ENCODE peak calls at places on chromosomes 13 and 19, in nine cellular contexts. One of them, this sample, is unnamed.

GRCh38 chr13:67726979-67727378 is 496.8 kb upstream of the PCDH9 start:
- DNase-seq in lung microvascular endothelial cell: no peak
- DNase-seq in activated gamma-delta T cell: no peak
- DNase-seq in C1 segment of cervical spinal cord: no peak
- DNase-seq in heart left ventricle: no peak
- DNase-seq in mucosa of gallbladder: no peak
- DNase-seq in osteocyte: no peak
- DNase-seq in naive B cell: no peak
- DNase-seq in retinal pigment epithelial cell: no peak
- DNase-seq in this sample: no peak

GRCh38 chr13:21320642-21321034 is 138.5 kb downstream of the ZDHHC20 start:
- DNase-seq in naive B cell: no peak
- DNase-seq in osteocyte: peak
- DNase-seq in mucosa of gallbladder: no peak
- DNase-seq in C1 segment of cervical spinal cord: no peak
- DNase-seq in lung microvascular endothelial cell: no peak
- DNase-seq in retinal pigment epithelial cell: no peak
- DNase-seq in activated gamma-delta T cell: no peak
- DNase-seq in heart left ventricle: no peak
- DNase-seq in this sample: no peak

GRCh38 chr19:15919243-15919642 is 15.1 kb downstream of the CYP4F11 start:
- DNase-seq in activated gamma-delta T cell: no peak
- DNase-seq in retinal pigment epithelial cell: no peak
- DNase-seq in C1 segment of cervical spinal cord: no peak
- DNase-seq in mucosa of gallbladder: no peak
- DNase-seq in naive B cell: no peak
- DNase-seq in osteocyte: no peak
- DNase-seq in lung microvascular endothelial cell: no peak
- DNase-seq in heart left ventricle: no peak
- DNase-seq in this sample: no peak

GRCh38 chr19:44717603-44718002 is 18.7 kb downstream of the CEACAM16 start:
- DNase-seq in mucosa of gallbladder: no peak
- DNase-seq in osteocyte: no peak
- DNase-seq in retinal pigment epithelial cell: no peak
- DNase-seq in activated gamma-delta T cell: no peak
- DNase-seq in heart left ventricle: no peak
- DNase-seq in C1 segment of cervical spinal cord: no peak
- DNase-seq in lung microvascular endothelial cell: no peak
- DNase-seq in naive B cell: no peak
- DNase-seq in this sample: no peak

GRCh38 chr19:12720851-12721655 is 2.7 kb downstream of the TNPO2 start:
- DNase-seq in heart left ventricle: peak
- DNase-seq in activated gamma-delta T cell: no peak
- DNase-seq in retinal pigment epithelial cell: no peak
- DNase-seq in osteocyte: no peak
- DNase-seq in lung microvascular endothelial cell: peak
- DNase-seq in naive B cell: no peak
- DNase-seq in C1 segment of cervical spinal cord: no peak
- DNase-seq in mucosa of gallbladder: no peak
- DNase-seq in this sample: no peak

GRCh38 chr13:45068036-45069001 is 52.0 kb upstream of the GTF2F2 start:
- DNase-seq in heart left ventricle: no peak
- DNase-seq in mucosa of gallbladder: no peak
- DNase-seq in lung microvascular endothelial cell: no peak
- DNase-seq in osteocyte: no peak
- DNase-seq in retinal pigment epithelial cell: no peak
- DNase-seq in activated gamma-delta T cell: no peak
- DNase-seq in naive B cell: no peak
- DNase-seq in C1 segment of cervical spinal cord: no peak
- DNase-seq in this sample: no peak

GRCh38 chr13:43223206-43223605 is 199.8 kb downstream of the DNAJC15 start:
- DNase-seq in lung microvascular endothelial cell: no peak
- DNase-seq in naive B cell: no peak
- DNase-seq in osteocyte: no peak
- DNase-seq in C1 segment of cervical spinal cord: no peak
- DNase-seq in mucosa of gallbladder: no peak
- DNase-seq in activated gamma-delta T cell: no peak
- DNase-seq in retinal pigment epithelial cell: no peak
- DNase-seq in heart left ventricle: no peak
- DNase-seq in this sample: no peak

GRCh38 chr19:31347828-31348314 is 1.4 kb downstream of the TSHZ3 start:
- DNase-seq in mucosa of gallbladder: no peak
- DNase-seq in heart left ventricle: no peak
- DNase-seq in lung microvascular endothelial cell: no peak
- DNase-seq in retinal pigment epithelial cell: no peak
- DNase-seq in activated gamma-delta T cell: no peak
- DNase-seq in osteocyte: no peak
- DNase-seq in C1 segment of cervical spinal cord: no peak
- DNase-seq in naive B cell: no peak
- DNase-seq in this sample: no peak

GRCh38 chr13:29817604-29818378 is 32.6 kb downstream of the UBL3 start:
- DNase-seq in lung microvascular endothelial cell: peak
- DNase-seq in osteocyte: no peak
- DNase-seq in C1 segment of cervical spinal cord: no peak
- DNase-seq in activated gamma-delta T cell: no peak
- DNase-seq in heart left ventricle: no peak
- DNase-seq in retinal pigment epithelial cell: no peak
- DNase-seq in mucosa of gallbladder: no peak
- DNase-seq in naive B cell: peak
- DNase-seq in this sample: no peak

GRCh38 chr19:13132471-13133166 is 14.6 kb downstream of the NACC1 start:
- DNase-seq in lung microvascular endothelial cell: peak
- DNase-seq in naive B cell: no peak
- DNase-seq in heart left ventricle: no peak
- DNase-seq in osteocyte: no peak
- DNase-seq in mucosa of gallbladder: no peak
- DNase-seq in C1 segment of cervical spinal cord: no peak
- DNase-seq in retinal pigment epithelial cell: no peak
- DNase-seq in activated gamma-delta T cell: no peak
- DNase-seq in this sample: no peak

GRCh38 chr19:13712767-13713201 is 51.5 kb upstream of the MRI1 start:
- DNase-seq in C1 segment of cervical spinal cord: no peak
- DNase-seq in heart left ventricle: no peak
- DNase-seq in lung microvascular endothelial cell: no peak
- DNase-seq in osteocyte: no peak
- DNase-seq in mucosa of gallbladder: no peak
- DNase-seq in retinal pigment epithelial cell: no peak
- DNase-seq in naive B cell: no peak
- DNase-seq in activated gamma-delta T cell: no peak
- DNase-seq in this sample: no peak

This sample was measured in NCI-H446 treated with DMSO at 0.1 percent for 48 hours.